ENCODE peak calls at places on chromosome 4, in six cellular contexts. I is IMR-90, J is PC-3, K is H9, V is H1, P is SK-N-SH. A is an unnamed sample.

GRCh38 chr4:34633216-34633615 is 1611.1 kb downstream of the ARAP2 start:
- DNase-seq in K (no peak), V (no peak), P (no peak), I (no peak), J (no peak), A (no peak)

GRCh38 chr4:99483636-99484035 is 27.2 kb upstream of the C4orf17 start:
- DNase-seq in P (no peak), K (no peak), I (peak), V (no peak), J (peak), A (no peak)

GRCh38 chr4:48250980-48251379 is 18.7 kb downstream of the TEC start:
- DNase-seq in P (no peak), V (no peak), I (no peak), J (no peak), K (no peak), A (no peak)

GRCh38 chr4:86891785-86892638 is at the start of gene C4orf36:
- DNase-seq in P (peak), K (peak), I (peak), V (peak), J (peak), A (peak)

GRCh38 chr4:153781717-153782416 is 7.0 kb downstream of the SFRP2 start:
- DNase-seq in P (no peak), K (peak), I (peak), V (no peak), J (peak), A (no peak)

GRCh38 chr4:73815145-73815544 is 21.3 kb upstream of the CXCL6 start:
- DNase-seq in I (peak), J (peak), P (no peak), V (no peak), K (no peak), A (peak)

GRCh38 chr4:111991797-111992196 is 153.5 kb upstream of the FAM241A start:
- DNase-seq in K (no peak), J (peak), P (no peak), V (no peak), I (peak), A (peak)

GRCh38 chr4:182746876-182747275 is 170.3 kb downstream of the DCTD start:
- DNase-seq in I (no peak), K (no peak), V (no peak), J (peak), P (no peak), A (no peak)

GRCh38 chr4:95188701-95189401 is 359.9 kb downstream of the UNC5C start:
- DNase-seq in I (no peak), P (no peak), J (no peak), K (no peak), V (no peak), A (no peak)

GRCh38 chr4:119785963-119786362 is 157.4 kb upstream of the PDE5A start:
- DNase-seq in V (no peak), K (no peak), I (peak), J (peak), P (no peak), A (peak)
- TF ChIP-seq CTCF in V (peak), K (peak), I (peak), J (peak), P (peak), A (peak)

GRCh38 chr4:3235030-3235345 is 14.0 kb upstream of the MSANTD1 start:
- DNase-seq in I (no peak), K (no peak), J (no peak), P (no peak), V (no peak), A (no peak)
- H3K9ac ChIP-seq in I (no peak), K (no peak), J (no peak), P (no peak), V (no peak), A (no peak)

GRCh38 chr4:132227349-132228165 is 921.5 kb upstream of the PCDH10 start:
- DNase-seq in I (peak), J (peak), P (peak), K (peak), V (peak), A (peak)
- TF ChIP-seq CTCF in I (peak), J (peak), P (peak), K (peak), V (peak), A (no peak)

GRCh38 chr4:170089274-170089742 is 448 bp downstream of the AADAT start:
- DNase-seq in V (no peak), P (peak), K (peak), I (peak), J (peak), A (peak)
- H3K9ac ChIP-seq in V (peak), P (peak), K (peak), I (peak), J (peak), A (peak)

GRCh38 chr4:39051454-39051853 is 10.6 kb upstream of the KLHL5 start:
- DNase-seq in V (no peak), I (no peak), P (no peak), K (no peak), J (no peak), A (no peak)
- TF ChIP-seq CTCF in V (no peak), I (no peak), P (no peak), K (no peak), J (no peak), A (no peak)

GRCh38 chr4:77092832-77093800 is 17.3 kb upstream of the CCNI start:
- DNase-seq in P (no peak), J (peak), V (no peak), I (no peak), K (no peak), A (peak)
- H3K9ac ChIP-seq in P (no peak), J (no peak), V (no peak), I (no peak), K (no peak), A (peak)

DNA sequence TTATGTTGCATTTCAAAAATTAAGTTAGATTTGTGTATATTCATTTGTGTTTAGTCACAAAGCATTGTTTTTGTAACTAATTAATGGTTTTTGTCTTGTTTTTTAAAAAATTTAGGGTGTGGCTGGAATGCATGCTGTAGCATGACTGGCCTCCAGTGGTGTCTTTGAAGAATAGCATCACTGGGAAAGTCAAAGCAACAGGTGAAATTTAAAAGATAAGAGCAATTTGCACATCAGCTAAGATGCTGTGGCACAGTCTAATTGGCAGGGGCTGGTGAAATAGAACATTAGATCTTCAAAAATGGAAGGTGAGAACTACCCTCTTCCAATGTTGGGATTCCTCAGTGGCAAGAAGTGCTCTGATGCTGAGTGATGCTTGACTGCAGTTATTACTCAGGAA is 45.3 kb downstream of the ANK2 start:
- DNase-seq in I (no peak), K (no peak), V (no peak), P (peak), J (peak), A (no peak)
- TF ChIP-seq CTCF in I (peak), K (peak), V (peak), P (peak), J (peak), A (peak)

DNA sequence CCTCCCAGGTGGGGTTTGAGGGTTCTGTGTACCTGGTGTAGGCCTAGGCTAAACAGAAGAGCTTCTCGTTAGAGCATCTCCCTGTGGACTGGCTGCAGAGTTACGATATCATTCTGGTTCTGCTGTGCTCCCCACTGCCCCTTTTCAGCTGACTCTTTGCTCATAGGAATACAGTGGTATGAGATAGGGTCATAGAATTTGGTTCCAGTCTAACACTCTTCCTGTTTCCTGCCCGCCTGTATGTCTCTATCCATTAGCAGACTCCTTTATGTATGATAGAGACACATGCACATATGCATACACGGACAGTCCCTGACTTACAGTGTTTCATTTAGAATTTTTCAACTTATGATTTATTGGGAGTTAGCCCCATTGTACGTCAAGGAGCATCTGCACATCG is 15.3 kb downstream of the RNF4 start:
- DNase-seq in P (no peak), I (no peak), J (no peak), V (no peak), K (no peak), A (no peak)
- H3K9ac ChIP-seq in P (no peak), I (no peak), J (no peak), V (no peak), K (no peak), A (no peak)